ENCODE peak calls at places on chromosomes 3 and 15, in six cellular contexts. S is cardiac muscle cell; T is IMR-90; X is endothelial cell of umbilical vein; F is CD4-positive, alpha-beta T cell; O is thoracic aorta. K is an unnamed sample. For H3K9me3, the result is how much of the 10 kb centered on the place peaks cover.

GRCh38 chr15:71048913-71049675 is 66.2 kb upstream of the THSD4 start:
- DNase-seq in S (peak), T (peak), X (no peak), F (no peak), O (no peak), K (no peak)

GRCh38 chr3:149460123-149460522 is 14.4 kb upstream of the TM4SF4 start:
- DNase-seq in S (no peak), T (no peak), X (no peak), F (no peak), O (no peak), K (no peak)

GRCh38 chr3:42735021-42735420 is 32.4 kb upstream of the HHATL start:
- DNase-seq in S (no peak), T (no peak), X (no peak), F (no peak), O (no peak), K (no peak)

GRCh38 chr3:13301295-13301987 is 118.7 kb downstream of the NUP210 start:
- DNase-seq in S (no peak), T (peak), X (no peak), F (no peak), O (no peak), K (no peak)

GRCh38 chr3:127747751-127748521 is 74.4 kb downstream of the MGLL start:
- DNase-seq in S (no peak), T (peak), X (peak), F (no peak), O (peak), K (no peak)

GRCh38 chr3:174322789-174323188 is 536.3 kb upstream of the NAALADL2 start:
- DNase-seq in S (no peak), T (no peak), X (no peak), F (no peak), O (no peak), K (no peak)

GRCh38 chr15:75403892-75404291 is 35.5 kb upstream of the MAN2C1 start:
- DNase-seq in S (no peak), T (no peak), X (no peak), F (no peak), O (no peak), K (no peak)

GRCh38 chr3:120764206-120764605 is 21.7 kb downstream of the GTF2E1 start:
- DNase-seq in S (peak), T (no peak), X (no peak), F (no peak), O (no peak), K (no peak)

GRCh38 chr3:150545419-150546225 is 674 bp downstream of the SERP1 start:
- DNase-seq in S (peak), T (no peak), X (peak), F (peak), O (peak), K (peak)

GRCh38 chr3:124492824-124493223 is 237.4 kb upstream of the UMPS start:
- DNase-seq in S (peak), T (peak), X (peak), F (no peak), O (no peak), K (peak)

GRCh38 chr3:108403921-108404320 is 106.5 kb downstream of the MYH15 start:
- DNase-seq in S (no peak), T (peak), X (no peak), F (no peak), O (no peak), K (no peak)

GRCh38 chr3:5019411-5020261 is 40.4 kb downstream of the BHLHE40 start:
- DNase-seq in S (no peak), T (no peak), X (no peak), F (peak), O (no peak), K (no peak)

GRCh38 chr3:47315069-47315647 is 32.4 kb downstream of the KLHL18 start:
- DNase-seq in S (no peak), T (peak), X (peak), F (no peak), O (no peak), K (no peak)

GRCh38 chr15:77446840-77447390 is 26.2 kb downstream of the HMG20A start:
- DNase-seq in S (no peak), T (no peak), X (no peak), F (no peak), O (no peak), K (no peak)

GRCh38 chr15:63877713-63878271 is 44.0 kb upstream of the HERC1 start:
- DNase-seq in S (no peak), T (no peak), X (no peak), F (no peak), O (no peak), K (no peak)

GRCh38 chr15:75631935-75632334 is 6.4 kb upstream of the SNUPN start:
- DNase-seq in S (no peak), T (no peak), X (no peak), F (no peak), O (no peak), K (no peak)

GRCh38 chr15:92751528-92751927 is 96.0 kb upstream of the FAM174B start:
- DNase-seq in S (no peak), T (no peak), X (no peak), F (no peak), O (no peak), K (no peak)

GRCh38 chr15:68252925-68253534 is 23.5 kb upstream of the CLN6 start:
- DNase-seq in S (peak), T (peak), X (peak), F (no peak), O (no peak), K (peak)

GRCh38 chr3:168839692-168840091 is 744.0 kb upstream of the GOLIM4 start:
- DNase-seq in S (no peak), T (no peak), X (no peak), F (no peak), O (no peak), K (no peak)

GRCh38 chr3:157541506-157542236 is 38.5 kb upstream of the VEPH1 start:
- DNase-seq in S (no peak), T (no peak), X (no peak), F (no peak), O (no peak), K (no peak)

GRCh38 chr3:124653788-124654469 is 76.3 kb upstream of the UMPS start:
- DNase-seq in S (peak), T (no peak), X (peak), F (no peak), O (no peak), K (no peak)

GRCh38 chr3:178538065-178538464 is 1.8 kb downstream of the KCNMB2 start:
- DNase-seq in S (no peak), T (no peak), X (no peak), F (no peak), O (no peak), K (no peak)

GRCh38 chr15:25177955-25178801 is 223.4 kb downstream of the SNRPN start:
- DNase-seq in S (no peak), T (no peak), X (no peak), F (no peak), O (no peak), K (no peak)

GRCh38 chr15:25175033-25175788 is 220.4 kb downstream of the SNRPN start:
- DNase-seq in S (no peak), T (no peak), X (no peak), F (no peak), O (no peak), K (no peak)

GRCh38 chr15:25176991-25177954 is 222.5 kb downstream of the SNRPN start:
- DNase-seq in S (no peak), T (no peak), X (no peak), F (no peak), O (no peak), K (no peak)

GRCh38 chr15:25175789-25176615 is 221.2 kb downstream of the SNRPN start:
- DNase-seq in S (no peak), T (no peak), X (no peak), F (no peak), O (no peak), K (no peak)

DNA sequence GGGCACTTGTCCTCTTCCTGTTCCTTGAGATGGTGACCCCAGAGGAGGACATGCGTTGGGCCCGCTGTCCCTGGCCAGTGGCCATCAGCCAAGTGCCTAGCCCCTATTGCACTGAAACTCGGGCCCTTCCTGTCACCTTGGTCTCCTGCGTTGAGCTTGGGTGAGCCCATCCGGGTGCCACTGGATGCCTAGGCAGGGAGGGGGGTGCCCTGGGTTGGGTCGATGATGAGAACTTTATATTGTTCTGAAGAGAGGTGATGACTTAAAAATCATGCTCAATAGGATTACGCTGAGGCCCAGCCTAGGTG is 221.8 kb downstream of the SNRPN start:
- DNase-seq in S (no peak), T (no peak), X (no peak), F (no peak), O (no peak), K (no peak)
- H3K9me3 ChIP-seq in S (under half), T (half or more), X (under half), F (half or more), O (under half), K (under half)

GRCh38 chr15:52789601-52790165 is 453 bp downstream of the ONECUT1 start:
- DNase-seq in S (peak), T (peak), X (no peak), F (no peak), O (no peak), K (peak)
- H3K9me3 ChIP-seq in S (under half), T (under half), X (under half), F (under half), O (under half), K (under half)

DNA sequence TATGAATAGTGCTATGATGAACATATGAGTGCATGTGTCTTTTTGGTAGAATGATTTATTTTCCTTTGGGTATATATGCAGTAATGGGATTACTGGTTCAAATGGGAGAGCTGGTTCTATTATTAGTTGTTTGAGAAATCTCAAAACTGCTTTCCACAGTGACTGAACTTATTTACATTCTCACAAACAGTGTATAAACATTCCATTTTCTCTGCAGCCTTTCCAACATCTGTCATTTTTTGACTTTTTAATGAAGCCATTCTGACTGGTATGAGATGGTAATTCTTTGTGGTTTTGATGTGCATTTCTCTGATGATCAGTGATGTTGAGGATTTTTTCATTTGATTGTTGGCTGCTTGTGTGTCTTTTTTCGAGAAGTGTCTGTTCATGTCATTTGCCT is 1124.2 kb downstream of the NAALADL2 start:
- DNase-seq in S (no peak), T (peak), X (no peak), F (no peak), O (no peak), K (no peak)
- H3K9me3 ChIP-seq in S (under half), T (under half), X (under half), F (under half), O (under half), K (under half)

DNA sequence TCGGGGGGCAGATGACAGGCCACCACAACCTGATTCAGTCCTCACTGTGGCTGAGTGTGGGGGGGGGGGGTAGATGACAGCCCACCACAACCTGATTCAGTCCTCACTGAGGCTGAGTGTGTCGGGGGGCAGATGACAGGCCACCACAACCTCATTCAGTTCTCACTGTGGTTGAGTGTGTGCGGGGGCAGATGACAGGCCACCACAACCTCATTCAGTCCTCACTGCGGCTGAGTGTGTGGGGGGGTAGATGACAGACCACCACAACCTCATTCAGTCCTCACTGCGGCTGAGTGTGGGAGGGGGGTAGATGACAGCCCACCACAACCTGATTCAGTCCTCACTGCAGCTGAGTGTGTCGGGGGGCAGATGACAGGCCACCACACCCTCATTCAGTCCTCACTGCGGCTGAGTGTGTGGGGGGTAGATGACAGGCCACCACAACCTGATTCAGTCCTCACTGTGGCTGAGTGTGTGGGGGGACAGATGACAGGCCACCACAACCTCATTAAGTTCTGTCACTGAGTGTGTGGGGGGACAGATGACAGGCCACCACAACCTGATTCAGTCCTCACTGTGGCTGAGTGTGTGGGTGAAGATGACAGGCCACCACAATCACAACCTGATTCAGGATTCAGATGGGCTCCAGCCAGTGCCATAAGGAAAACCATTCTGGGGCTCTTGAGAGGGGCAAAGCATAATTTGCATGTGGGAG is 16.9 kb downstream of the ZNF717 start:
- DNase-seq in S (no peak), T (no peak), X (no peak), F (no peak), O (no peak), K (no peak)
- H3K9me3 ChIP-seq in S (under half), T (under half), X (under half), F (under half), O (under half), K (under half)